ENCODE peak calls at places on chromosomes 5 and 9, in eight cellular contexts. Q, Z, T, P, J, X, Y and N are unnamed samples.
A peak's percentile ranks its signal among the peaks of the same experiment; 100 is the strongest.

GRCh38 chr5:13511442-13511841 is 433.0 kb downstream of the DNAH5 start:
- DNase-seq in P (no peak), Z (no peak), Y (no peak), Q (no peak), T (no peak), J (no peak), X (no peak), N (no peak)

GRCh38 chr9:36899406-36899805 is 134.7 kb downstream of the PAX5 start:
- DNase-seq in Q (no peak), Z (no peak), J (no peak), Y (no peak), P (no peak), X (no peak), T (no peak), N (no peak)

GRCh38 chr9:104911029-104911607 is 16.8 kb downstream of the ABCA1 start:
- DNase-seq in Q (no peak), T (no peak), Y (no peak), J (no peak), P (no peak), Z (no peak), X (peak; percentile 41), N (no peak)

GRCh38 chr9:76371901-76372300 is 22.3 kb downstream of the RFK start:
- DNase-seq in X (peak; percentile 60), P (no peak), T (no peak), Q (no peak), J (no peak), Y (no peak), Z (peak; percentile 18), N (no peak)

GRCh38 chr5:116652196-116652729 is 77.6 kb upstream of the SEMA6A start:
- DNase-seq in X (peak; percentile 80), Z (peak; percentile 64), Y (no peak), J (peak; percentile 63), T (no peak), P (no peak), Q (peak; percentile 76), N (no peak)

GRCh38 chr5:67879619-67880357 is 335.8 kb upstream of the PIK3R1 start:
- DNase-seq in Q (no peak), J (peak; percentile 60), Y (no peak), X (peak; percentile 53), Z (peak; percentile 5), P (no peak), T (no peak), N (no peak)

GRCh38 chr5:177327539-177328522 is 16.1 kb upstream of the MXD3 start:
- DNase-seq in T (peak; percentile 21), J (no peak), Q (no peak), P (no peak), Z (peak; percentile 67), X (peak; percentile 51), Y (peak; percentile 42), N (no peak)

GRCh38 chr5:87266914-87267573 is 639 bp upstream of the RASA1 start:
- DNase-seq in Z (no peak), Q (no peak), Y (no peak), T (no peak), J (no peak), X (no peak), P (no peak), N (no peak)

GRCh38 chr9:84969084-84969483 is 299.6 kb downstream of the NTRK2 start:
- DNase-seq in P (no peak), Y (no peak), T (no peak), Q (no peak), Z (no peak), J (no peak), X (no peak), N (no peak)

GRCh38 chr5:10352404-10353240 is 873 bp upstream of the MARCHF6 start:
- DNase-seq in Q (no peak), T (no peak), Y (no peak), X (peak; percentile 36), Z (no peak), P (no peak), J (peak; percentile 33), N (no peak)

GRCh38 chr9:573551-574410 is 267.7 kb upstream of the DMRT1 start:
- DNase-seq in Z (peak; percentile 62), P (no peak), T (no peak), J (no peak), Q (no peak), Y (peak; percentile 58), X (no peak), N (no peak)

GRCh38 chr5:173735171-173735570 is 118.7 kb upstream of the BOD1 start:
- DNase-seq in Z (no peak), T (no peak), X (no peak), J (no peak), P (no peak), Q (no peak), Y (no peak), N (no peak)

GRCh38 chr9:123551636-123552203 is 195.7 kb downstream of the CRB2 start:
- DNase-seq in J (no peak), T (no peak), P (no peak), Z (no peak), Q (no peak), Y (no peak), X (no peak), N (no peak)

GRCh38 chr9:107034831-107035230 is 171.9 kb downstream of the ZNF462 start:
- DNase-seq in Q (no peak), J (no peak), X (no peak), P (no peak), Y (no peak), Z (no peak), T (no peak), N (no peak)

GRCh38 chr5:154849791-154850201 is 607 bp downstream of the FAXDC2 start:
- DNase-seq in P (no peak), J (peak; percentile 24), T (no peak), Z (no peak), Y (no peak), X (no peak), Q (no peak), N (no peak)

GRCh38 chr5:9197881-9198260 is 348.0 kb downstream of the SEMA5A start:
- DNase-seq in P (no peak), Y (no peak), Q (no peak), Z (no peak), T (no peak), J (no peak), X (peak; percentile 69), N (no peak)

GRCh38 chr5:92641031-92641962 is 939.7 kb downstream of the NR2F1-AS1 start:
- DNase-seq in Q (no peak), Y (no peak), J (peak; percentile 49), X (peak; percentile 75), Z (peak; percentile 44), P (no peak), T (no peak), N (no peak)

GRCh38 chr9:68999393-69000105 is 14.4 kb downstream of the PRKACG start:
- DNase-seq in Y (peak; percentile 46), Q (no peak), P (peak; percentile 63), Z (peak; percentile 29), J (peak; percentile 86), X (peak; percentile 76), T (peak; percentile 48), N (peak; percentile 8)

GRCh38 chr9:134223091-134223490 is 58.7 kb upstream of the RNU6ATAC start:
- DNase-seq in Z (no peak), J (no peak), Q (peak; percentile 12), T (peak; percentile 15), Y (no peak), X (no peak), P (no peak), N (no peak)

GRCh38 chr5:77437194-77437593 is 54.9 kb downstream of the WDR41 start:
- DNase-seq in T (no peak), Y (no peak), X (no peak), P (no peak), Z (no peak), J (peak; percentile 51), Q (no peak), N (no peak)
- TF ChIP-seq CTCF in T (no peak), Y (peak; percentile 16), X (peak; percentile 30), P (peak; percentile 31), Z (no peak), J (peak; percentile 60), Q (peak; percentile 5), N (peak; percentile 14)

DNA sequence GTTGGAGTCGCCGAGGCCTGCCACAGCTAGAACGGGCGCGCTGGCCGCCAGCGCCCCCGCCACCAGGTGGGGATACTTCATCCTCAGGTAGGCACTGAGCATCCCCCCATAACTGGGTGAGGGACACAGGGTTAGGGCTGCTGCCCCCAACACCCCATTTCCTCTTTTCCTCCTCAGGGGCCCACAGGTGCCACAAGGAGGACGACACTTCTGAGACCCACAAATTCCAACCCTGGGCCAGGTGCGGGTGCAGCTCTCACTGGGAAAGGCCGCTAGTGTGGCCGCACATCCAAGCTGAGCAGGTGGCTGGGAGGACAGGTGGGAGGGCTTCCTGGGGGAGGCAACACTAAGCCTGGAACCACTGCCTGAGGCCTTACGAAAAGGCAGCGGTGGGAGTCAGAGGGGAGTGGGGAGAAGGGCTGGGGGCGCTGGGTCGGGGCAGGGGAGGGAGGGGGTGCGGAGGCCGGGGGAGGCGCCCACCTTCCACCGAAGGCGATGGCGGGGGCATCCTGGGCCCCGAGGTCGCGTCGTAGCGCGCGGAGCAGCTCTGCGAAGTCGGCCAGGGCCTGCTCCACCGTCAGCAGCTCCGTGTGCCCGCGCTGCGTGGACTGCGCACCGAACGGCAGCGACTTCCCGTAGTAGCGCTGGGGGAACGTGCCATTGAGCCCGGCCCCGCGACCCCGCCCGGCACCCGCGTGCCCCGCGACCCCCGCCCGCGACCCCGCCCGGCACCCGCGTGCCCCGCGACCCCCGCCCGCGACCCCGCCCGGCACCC is 961 bp downstream of the DPP7 start:
- DNase-seq in X (no peak), P (no peak), Z (no peak), T (no peak), J (no peak), Q (no peak), Y (no peak), N (no peak)
- H3K4me3 ChIP-seq in X (peak overlapping the region; percentile 34), P (peak overlapping the region; percentile 77), Z (peak overlapping the region; percentile 17), T (no peak overlapping the region), J (no peak overlapping the region), Q (no peak overlapping the region), Y (peak overlapping the region; percentile 85), N (peak overlapping the region; percentile 66)

DNA sequence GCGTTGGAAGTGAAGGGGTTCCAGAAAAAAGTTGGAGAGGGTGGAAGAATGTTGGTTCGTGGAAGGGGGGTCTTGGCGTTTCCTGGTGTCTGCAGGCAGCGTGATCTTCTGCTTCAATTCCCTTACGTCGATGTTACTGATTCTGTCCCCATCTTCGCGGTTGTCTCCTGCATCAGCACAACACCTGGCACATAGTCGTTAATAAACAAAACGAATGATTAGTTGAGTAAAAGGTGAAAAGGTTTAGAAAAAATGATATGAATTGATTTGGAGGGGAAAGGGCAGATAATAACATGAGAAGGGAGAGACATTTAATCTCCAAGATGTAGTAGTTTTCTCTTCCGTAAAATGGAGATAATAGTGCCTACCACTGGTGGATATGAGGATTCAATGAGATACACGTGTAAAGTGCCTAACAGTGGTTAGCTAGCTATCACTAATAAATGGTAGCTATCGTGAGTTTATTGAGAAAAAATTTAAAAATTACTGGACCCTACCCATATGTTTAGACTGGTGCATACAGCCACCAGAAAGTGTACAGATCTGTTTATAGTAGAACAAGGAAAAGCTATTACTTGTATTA is 556 bp downstream of the MTREX start:
- DNase-seq in P (no peak), Q (no peak), J (peak; percentile 15), Y (no peak), T (peak; percentile 30), X (no peak), Z (no peak), N (no peak)
- TF ChIP-seq CTCF in P (no peak), Q (no peak), J (peak; percentile 28), Y (no peak), T (no peak), X (no peak), Z (peak; percentile 11), N (peak; percentile 24)

DNA sequence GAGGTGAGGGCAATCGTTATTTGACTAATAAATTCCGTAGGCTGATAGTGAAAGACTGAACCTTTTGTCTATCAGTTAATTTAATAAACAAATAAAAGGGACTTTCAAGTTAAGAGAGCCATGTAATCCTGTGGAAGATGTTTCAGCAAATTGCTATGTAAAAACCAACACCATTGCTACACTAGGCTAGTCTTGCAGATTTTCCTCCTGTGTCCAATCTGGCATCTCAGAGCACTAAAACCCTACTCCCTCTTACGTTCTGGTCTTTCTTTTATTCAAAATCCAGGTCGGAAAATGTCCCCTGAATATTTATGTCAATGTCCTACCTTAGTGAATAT is 478.8 kb upstream of the TNC start:
- DNase-seq in Z (no peak), Y (no peak), P (no peak), X (no peak), J (no peak), T (no peak), Q (no peak), N (no peak)
- H3K4me3 ChIP-seq in Z (no peak overlapping the region), Y (no peak overlapping the region), P (no peak overlapping the region), X (peak overlapping the region; percentile 41), J (no peak overlapping the region), T (no peak overlapping the region), Q (no peak overlapping the region), N (peak overlapping the region; percentile 48)